ENCODE peak calls at places on chromosomes 13 and 19, in nine cellular contexts. A, Y, B, G, V, P, W, K and Z are unnamed samples. For H3K4me1, the result is how much of the 10 kb centered on the place peaks cover.

GRCh38 chr19:35254341-35255297 is 5.8 kb downstream of the LSR start:
- DNase-seq in V (no peak), P (peak), K (no peak), Y (no peak), W (no peak), A (peak), G (peak), B (no peak), Z (peak)

GRCh38 chr13:39602277-39602613 is 748 bp downstream of the LHFPL6 start:
- DNase-seq in B (no peak), W (no peak), Y (no peak), K (no peak), V (peak), G (no peak), P (no peak), A (no peak), Z (no peak)

GRCh38 chr13:59750860-59751259 is 412.9 kb downstream of the DIAPH3 start:
- DNase-seq in B (no peak), P (no peak), V (no peak), Y (no peak), W (no peak), G (no peak), A (no peak), K (no peak), Z (no peak)

GRCh38 chr13:70829748-70830147 is 721.5 kb upstream of the KLHL1 start:
- DNase-seq in W (no peak), G (no peak), V (peak), B (no peak), P (no peak), A (no peak), K (no peak), Y (no peak), Z (no peak)

GRCh38 chr13:47418206-47418920 is 521.5 kb upstream of the HTR2A start:
- DNase-seq in A (no peak), B (no peak), K (no peak), V (no peak), Y (no peak), P (no peak), G (no peak), W (no peak), Z (no peak)

GRCh38 chr19:2574971-2575630 is 99.2 kb downstream of the GADD45B start:
- DNase-seq in V (no peak), Y (no peak), A (no peak), G (no peak), W (no peak), B (no peak), K (no peak), P (no peak), Z (peak)

GRCh38 chr19:35347171-35347929 is at the start of gene FFAR1:
- DNase-seq in P (peak), Y (no peak), V (no peak), B (no peak), W (no peak), K (no peak), G (peak), A (peak), Z (peak)

GRCh38 chr19:42697884-42698283 is 42.4 kb downstream of the PSG3 start:
- DNase-seq in G (no peak), V (no peak), P (no peak), Y (no peak), A (no peak), B (no peak), W (no peak), K (no peak), Z (no peak)

GRCh38 chr19:56751078-56751489 is 79.5 kb upstream of the ZNF835 start:
- DNase-seq in A (no peak), B (no peak), G (no peak), P (peak), K (no peak), V (no peak), W (peak), Y (no peak), Z (no peak)

GRCh38 chr19:55484571-55485438 is at the start of gene NAT14:
- DNase-seq in G (peak), Y (peak), K (peak), A (no peak), V (no peak), B (peak), W (peak), P (no peak), Z (peak)

GRCh38 chr13:35780613-35781012 is 304.1 kb upstream of the MAB21L1 start:
- DNase-seq in W (no peak), A (no peak), Y (no peak), G (no peak), B (no peak), K (no peak), V (no peak), P (no peak), Z (no peak)

GRCh38 chr13:47258384-47258783 is 361.5 kb upstream of the HTR2A start:
- DNase-seq in K (no peak), B (no peak), G (no peak), W (no peak), A (no peak), P (no peak), Y (no peak), V (no peak), Z (no peak)

GRCh38 chr19:18229474-18229873 is 3.2 kb upstream of the PDE4C start:
- DNase-seq in V (no peak), A (no peak), B (no peak), W (no peak), K (no peak), Y (no peak), G (no peak), P (no peak), Z (no peak)

GRCh38 chr19:44608391-44608821 is 5.0 kb upstream of the IGSF23 start:
- DNase-seq in P (no peak), B (no peak), G (no peak), Y (no peak), V (no peak), K (no peak), W (no peak), A (no peak), Z (no peak)

GRCh38 chr13:25778302-25778701 is 273.5 kb downstream of the SHISA2 start:
- DNase-seq in K (no peak), A (no peak), P (no peak), W (no peak), V (peak), B (no peak), G (no peak), Y (no peak), Z (no peak)

GRCh38 chr19:38792250-38793111 is 3.5 kb downstream of the LGALS7B start:
- DNase-seq in G (peak), A (peak), V (no peak), B (peak), Y (no peak), K (peak), W (no peak), P (no peak), Z (peak)

GRCh38 chr19:12237143-12237839 is 57.4 kb downstream of the ZNF44 start:
- DNase-seq in P (no peak), B (no peak), K (no peak), Y (no peak), A (no peak), W (no peak), V (no peak), G (no peak), Z (no peak)

GRCh38 chr19:2540646-2541454 is 64.9 kb downstream of the GADD45B start:
- DNase-seq in P (peak), Y (peak), G (peak), K (peak), B (peak), W (peak), V (no peak), A (peak), Z (peak)

GRCh38 chr19:771332-771785 is 20.4 kb downstream of the MISP start:
- DNase-seq in K (peak), B (peak), V (peak), P (no peak), G (no peak), Y (peak), A (no peak), W (peak), Z (no peak)

GRCh38 chr19:15457701-15458484 is 6.5 kb downstream of the RASAL3 start:
- DNase-seq in V (no peak), K (no peak), P (no peak), Y (no peak), A (no peak), B (no peak), W (no peak), G (no peak), Z (no peak)

GRCh38 chr13:80336335-80336734 is 4.6 kb downstream of the SPRY2 start:
- DNase-seq in P (no peak), V (no peak), K (no peak), B (no peak), Y (no peak), G (no peak), A (no peak), W (no peak), Z (no peak)

GRCh38 chr13:40679586-40679985 is 13.1 kb upstream of the FOXO1 start:
- DNase-seq in V (no peak), Y (no peak), K (no peak), B (no peak), P (no peak), W (no peak), G (no peak), A (no peak), Z (no peak)

GRCh38 chr13:31920301-31920818 is 111.2 kb upstream of the FRY start:
- DNase-seq in G (no peak), A (no peak), B (no peak), V (no peak), W (no peak), Y (no peak), K (no peak), P (no peak), Z (no peak)

GRCh38 chr19:1364070-1364719 is 19.5 kb upstream of the NDUFS7 start:
- DNase-seq in A (no peak), G (no peak), B (no peak), P (no peak), V (no peak), Y (no peak), K (no peak), W (no peak), Z (no peak)

GRCh38 chr19:18401580-18402112 is 4.2 kb upstream of the LRRC25 start:
- DNase-seq in G (peak), P (peak), B (peak), V (peak), A (no peak), W (no peak), Y (peak), K (peak), Z (peak)

GRCh38 chr13:111282997-111283396 is 37.4 kb upstream of the TEX29 start:
- DNase-seq in Y (no peak), K (no peak), P (no peak), G (no peak), A (no peak), V (no peak), B (no peak), W (no peak), Z (no peak)

GRCh38 chr19:55082023-55082851 is 6.6 kb downstream of the EPS8L1 start:
- DNase-seq in G (no peak), A (peak), P (peak), V (no peak), K (peak), W (peak), B (no peak), Y (no peak), Z (no peak)

GRCh38 chr19:48608798-48609263 is 2.3 kb downstream of the SPACA4 start:
- DNase-seq in B (no peak), W (no peak), V (peak), G (peak), Y (peak), P (peak), K (no peak), A (peak), Z (no peak)

GRCh38 chr13:69425235-69425634 is 682.4 kb upstream of the ATXN8OS start:
- DNase-seq in B (no peak), V (no peak), A (no peak), W (no peak), Y (no peak), P (no peak), K (no peak), G (no peak), Z (no peak)

GRCh38 chr13:24650157-24650556 is 30.1 kb upstream of the ATP12A start:
- DNase-seq in Y (no peak), P (no peak), V (no peak), B (no peak), A (no peak), W (no peak), G (no peak), K (no peak), Z (no peak)

GRCh38 chr19:54388001-54388802 is 23.5 kb upstream of the LAIR1 start:
- DNase-seq in Y (no peak), V (peak), P (no peak), A (peak), G (peak), B (no peak), W (no peak), K (no peak), Z (peak)

GRCh38 chr13:26831336-26831908 is 70.8 kb upstream of the GPR12 start:
- DNase-seq in V (no peak), G (no peak), B (no peak), Y (no peak), K (no peak), W (no peak), P (no peak), A (no peak), Z (no peak)

GRCh38 chr19:36097036-36097435 is 13.9 kb upstream of the OVOL3 start:
- DNase-seq in B (no peak), K (no peak), A (no peak), P (no peak), W (no peak), Y (no peak), V (no peak), G (no peak), Z (no peak)

DNA sequence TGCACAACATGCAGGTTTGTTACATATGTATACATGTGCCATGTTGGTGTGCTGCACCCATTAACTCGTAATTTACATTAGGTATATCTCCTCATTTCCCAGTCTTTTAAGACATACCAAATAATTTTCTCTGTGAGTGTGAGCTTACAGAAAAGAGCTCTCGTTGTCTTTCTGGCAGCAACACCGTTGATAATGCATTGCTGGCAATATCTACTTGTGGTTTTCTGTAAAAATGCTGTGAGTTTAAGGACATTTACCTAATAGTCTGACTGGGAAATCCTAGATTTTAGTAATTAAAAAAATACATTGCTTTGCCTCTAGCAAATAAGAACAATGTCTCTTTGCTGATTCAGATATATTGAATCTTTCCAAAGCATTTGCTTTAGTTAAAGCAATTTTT is 8.4 kb downstream of the IGFL3 start:
- DNase-seq in Y (no peak), V (no peak), B (no peak), A (no peak), W (no peak), K (no peak), G (no peak), P (no peak), Z (no peak)
- H3K4me1 ChIP-seq in Y (under half), V (under half), B (under half), A (under half), W (under half), K (under half), G (under half), P (under half), Z (under half)

GRCh38 chr13:28552288-28552687 is 57.4 kb upstream of the FLT1 start:
- DNase-seq in B (no peak), P (no peak), A (no peak), V (no peak), G (no peak), K (no peak), Y (no peak), W (no peak), Z (no peak)
- H3K4me3 ChIP-seq in B (no peak), P (no peak), A (no peak), V (no peak), G (no peak), K (no peak), Y (no peak), W (no peak), Z (no peak)

DNA sequence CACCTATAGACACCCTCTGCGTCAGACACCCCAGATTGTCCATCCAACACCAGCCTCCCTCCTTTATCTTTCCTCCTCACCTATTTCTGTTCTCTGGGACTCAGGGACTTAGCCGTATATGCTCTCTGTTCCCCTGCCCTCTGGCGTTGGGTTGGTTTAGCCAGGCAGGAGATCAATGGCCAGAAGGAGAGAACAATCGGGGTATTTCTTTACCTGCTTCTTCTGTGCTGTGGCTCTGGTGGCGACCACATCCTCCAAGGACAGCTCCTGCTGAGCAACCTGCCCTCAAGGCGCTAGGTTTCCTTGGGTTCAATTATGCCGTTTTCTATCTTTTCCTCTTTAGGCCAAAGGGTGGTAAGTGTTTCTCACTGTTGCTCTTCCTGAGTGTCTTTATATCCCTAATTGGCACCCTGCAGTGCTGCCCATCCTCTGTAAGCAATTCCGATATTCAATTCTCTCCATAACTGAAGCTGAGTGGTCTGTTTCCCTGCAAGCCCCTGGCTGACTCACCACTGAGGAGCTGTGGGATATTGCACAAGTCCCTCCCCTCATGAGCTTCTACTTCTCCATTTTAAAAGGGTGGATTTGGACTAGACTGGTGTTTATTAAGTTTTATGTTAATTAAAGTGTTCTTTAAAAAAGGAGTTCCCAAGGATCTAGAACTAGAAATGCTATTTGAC is 63.7 kb upstream of the TMTC4 start:
- DNase-seq in K (no peak), Y (no peak), B (no peak), W (no peak), A (no peak), P (no peak), G (no peak), V (no peak), Z (no peak)
- H3K4me1 ChIP-seq in K (under half), Y (under half), B (under half), W (under half), A (under half), P (under half), G (under half), V (under half), Z (under half)

DNA sequence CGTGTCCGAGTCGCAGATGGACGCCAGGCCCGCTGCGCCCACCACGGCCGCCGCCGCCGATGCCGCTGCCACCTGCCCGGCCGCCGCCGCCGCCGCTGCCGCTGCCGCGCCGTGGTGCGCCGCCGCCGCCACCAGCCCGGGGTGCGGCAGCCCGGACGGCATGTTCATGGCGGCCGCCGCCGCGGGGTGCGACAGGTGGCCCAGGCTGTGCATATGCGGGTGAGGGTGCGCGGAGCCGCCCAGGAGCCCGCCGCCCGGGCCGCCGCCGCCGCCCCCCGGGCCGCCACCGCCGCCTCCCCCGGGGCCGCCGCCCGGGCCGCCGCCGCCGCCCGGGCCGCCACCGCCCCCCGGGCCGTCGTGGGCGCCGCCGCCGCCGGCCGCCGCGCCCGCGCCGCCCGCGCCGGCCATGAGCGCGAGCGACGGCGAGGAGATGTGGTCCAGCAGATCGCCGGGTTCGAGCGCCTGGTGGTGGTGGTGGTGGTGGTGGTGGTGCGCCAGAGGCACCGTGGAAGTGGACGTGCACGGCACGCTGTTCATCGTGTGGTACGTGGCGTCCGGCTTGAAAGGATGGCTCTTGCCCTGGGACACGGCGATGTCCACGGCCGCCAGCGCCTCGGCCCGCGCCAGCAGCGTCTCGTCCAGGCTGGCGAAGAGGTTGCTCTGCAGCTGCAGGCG is 1.3 kb downstream of the POU4F1 start:
- DNase-seq in Y (no peak), W (no peak), V (no peak), P (no peak), A (no peak), K (no peak), G (peak), B (no peak), Z (no peak)
- H3K4me3 ChIP-seq in Y (no peak), W (no peak), V (peak), P (no peak), A (peak), K (no peak), G (peak), B (peak), Z (no peak)

GRCh38 chr13:33277351-33277750 is 8.2 kb downstream of the STARD13 start:
- DNase-seq in G (no peak), V (no peak), Y (no peak), A (no peak), B (no peak), W (no peak), P (no peak), K (no peak), Z (no peak)
- H3K4me1 ChIP-seq in G (under half), V (under half), Y (under half), A (under half), B (under half), W (under half), P (under half), K (under half), Z (under half)